ENCODE peak calls at places on chromosomes 2 and 18, in seven cellular contexts. One of them, this sample, is unnamed.

GRCh38 chr2:42045389-42045788 is 2.4 kb upstream of the PKDCC start:
- DNase-seq in T follicular helper cell: no peak
- DNase-seq in cardiac muscle cell: no peak
- DNase-seq in activated CD8-positive, alpha-beta T cell treated with anti-CD3 and anti-CD28 coated beads for 36 hours: no peak
- DNase-seq in stomach: no peak
- DNase-seq in iPS DF 19.7: no peak
- DNase-seq in C1 segment of cervical spinal cord: no peak
- DNase-seq in this sample: no peak

GRCh38 chr2:28626891-28627421 is 124.7 kb upstream of the PPP1CB start:
- DNase-seq in C1 segment of cervical spinal cord: no peak
- DNase-seq in iPS DF 19.7: no peak
- DNase-seq in T follicular helper cell: no peak
- DNase-seq in stomach: no peak
- DNase-seq in activated CD8-positive, alpha-beta T cell treated with anti-CD3 and anti-CD28 coated beads for 36 hours: no peak
- DNase-seq in cardiac muscle cell: peak
- DNase-seq in this sample: no peak

GRCh38 chr2:60446413-60447358 is 106.8 kb downstream of the BCL11A start:
- DNase-seq in iPS DF 19.7: no peak
- DNase-seq in stomach: no peak
- DNase-seq in activated CD8-positive, alpha-beta T cell treated with anti-CD3 and anti-CD28 coated beads for 36 hours: no peak
- DNase-seq in C1 segment of cervical spinal cord: no peak
- DNase-seq in cardiac muscle cell: no peak
- DNase-seq in T follicular helper cell: no peak
- DNase-seq in this sample: no peak

GRCh38 chr2:15092166-15092565 is 459.6 kb downstream of the LRATD1 start:
- DNase-seq in iPS DF 19.7: no peak
- DNase-seq in activated CD8-positive, alpha-beta T cell treated with anti-CD3 and anti-CD28 coated beads for 36 hours: no peak
- DNase-seq in T follicular helper cell: no peak
- DNase-seq in cardiac muscle cell: no peak
- DNase-seq in stomach: no peak
- DNase-seq in C1 segment of cervical spinal cord: no peak
- DNase-seq in this sample: no peak

GRCh38 chr2:130729311-130730299 is 735 bp downstream of the GPR148 start:
- DNase-seq in T follicular helper cell: no peak
- DNase-seq in stomach: no peak
- DNase-seq in cardiac muscle cell: no peak
- DNase-seq in C1 segment of cervical spinal cord: no peak
- DNase-seq in activated CD8-positive, alpha-beta T cell treated with anti-CD3 and anti-CD28 coated beads for 36 hours: no peak
- DNase-seq in iPS DF 19.7: no peak
- DNase-seq in this sample: peak

GRCh38 chr2:222424729-222425671 is 657 bp downstream of the SGPP2 start:
- DNase-seq in activated CD8-positive, alpha-beta T cell treated with anti-CD3 and anti-CD28 coated beads for 36 hours: peak
- DNase-seq in iPS DF 19.7: no peak
- DNase-seq in T follicular helper cell: peak
- DNase-seq in cardiac muscle cell: peak
- DNase-seq in C1 segment of cervical spinal cord: no peak
- DNase-seq in stomach: peak
- DNase-seq in this sample: peak

GRCh38 chr2:47339745-47340541 is 63.0 kb upstream of the MSH2 start:
- DNase-seq in iPS DF 19.7: no peak
- DNase-seq in cardiac muscle cell: peak
- DNase-seq in activated CD8-positive, alpha-beta T cell treated with anti-CD3 and anti-CD28 coated beads for 36 hours: peak
- DNase-seq in T follicular helper cell: no peak
- DNase-seq in stomach: peak
- DNase-seq in C1 segment of cervical spinal cord: no peak
- DNase-seq in this sample: no peak

GRCh38 chr2:3212984-3213383 is 164.6 kb downstream of the EIPR1 start:
- DNase-seq in activated CD8-positive, alpha-beta T cell treated with anti-CD3 and anti-CD28 coated beads for 36 hours: no peak
- DNase-seq in cardiac muscle cell: no peak
- DNase-seq in T follicular helper cell: no peak
- DNase-seq in stomach: no peak
- DNase-seq in iPS DF 19.7: no peak
- DNase-seq in C1 segment of cervical spinal cord: no peak
- DNase-seq in this sample: no peak

GRCh38 chr18:61931654-61932379 is 39.0 kb upstream of the RNF152 start:
- DNase-seq in activated CD8-positive, alpha-beta T cell treated with anti-CD3 and anti-CD28 coated beads for 36 hours: no peak
- DNase-seq in stomach: no peak
- DNase-seq in iPS DF 19.7: no peak
- DNase-seq in C1 segment of cervical spinal cord: no peak
- DNase-seq in cardiac muscle cell: no peak
- DNase-seq in T follicular helper cell: no peak
- DNase-seq in this sample: no peak

GRCh38 chr2:205654878-205655601 is 27.3 kb upstream of the NRP2 start:
- DNase-seq in cardiac muscle cell: peak
- DNase-seq in C1 segment of cervical spinal cord: no peak
- DNase-seq in activated CD8-positive, alpha-beta T cell treated with anti-CD3 and anti-CD28 coated beads for 36 hours: no peak
- DNase-seq in stomach: no peak
- DNase-seq in iPS DF 19.7: no peak
- DNase-seq in T follicular helper cell: no peak
- DNase-seq in this sample: no peak

GRCh38 chr2:180520206-180520605 is 460.2 kb upstream of the UBE2E3 start:
- DNase-seq in T follicular helper cell: no peak
- DNase-seq in C1 segment of cervical spinal cord: no peak
- DNase-seq in iPS DF 19.7: no peak
- DNase-seq in stomach: no peak
- DNase-seq in cardiac muscle cell: peak
- DNase-seq in activated CD8-positive, alpha-beta T cell treated with anti-CD3 and anti-CD28 coated beads for 36 hours: no peak
- DNase-seq in this sample: no peak

GRCh38 chr2:239068411-239068810 is 220.5 kb downstream of the TWIST2 start:
- DNase-seq in cardiac muscle cell: no peak
- DNase-seq in C1 segment of cervical spinal cord: no peak
- DNase-seq in activated CD8-positive, alpha-beta T cell treated with anti-CD3 and anti-CD28 coated beads for 36 hours: no peak
- DNase-seq in stomach: no peak
- DNase-seq in T follicular helper cell: no peak
- DNase-seq in iPS DF 19.7: no peak
- DNase-seq in this sample: no peak

GRCh38 chr2:64284751-64285150 is 140.5 kb upstream of the PELI1 start:
- DNase-seq in iPS DF 19.7: no peak
- DNase-seq in C1 segment of cervical spinal cord: peak
- DNase-seq in activated CD8-positive, alpha-beta T cell treated with anti-CD3 and anti-CD28 coated beads for 36 hours: no peak
- DNase-seq in T follicular helper cell: no peak
- DNase-seq in cardiac muscle cell: no peak
- DNase-seq in stomach: no peak
- DNase-seq in this sample: peak

GRCh38 chr18:477565-477964 is 22.9 kb downstream of the COLEC12 start:
- DNase-seq in stomach: peak
- DNase-seq in cardiac muscle cell: no peak
- DNase-seq in T follicular helper cell: no peak
- DNase-seq in iPS DF 19.7: no peak
- DNase-seq in C1 segment of cervical spinal cord: no peak
- DNase-seq in activated CD8-positive, alpha-beta T cell treated with anti-CD3 and anti-CD28 coated beads for 36 hours: peak
- DNase-seq in this sample: no peak

GRCh38 chr2:123468071-123468470 is 557.0 kb upstream of the CNTNAP5 start:
- DNase-seq in iPS DF 19.7: no peak
- DNase-seq in stomach: no peak
- DNase-seq in cardiac muscle cell: peak
- DNase-seq in activated CD8-positive, alpha-beta T cell treated with anti-CD3 and anti-CD28 coated beads for 36 hours: no peak
- DNase-seq in C1 segment of cervical spinal cord: no peak
- DNase-seq in T follicular helper cell: no peak
- DNase-seq in this sample: no peak

GRCh38 chr2:121649402-121649651 is at the start of gene CLASP1:
- DNase-seq in cardiac muscle cell: peak
- DNase-seq in C1 segment of cervical spinal cord: no peak
- DNase-seq in stomach: peak
- DNase-seq in T follicular helper cell: peak
- DNase-seq in activated CD8-positive, alpha-beta T cell treated with anti-CD3 and anti-CD28 coated beads for 36 hours: peak
- DNase-seq in iPS DF 19.7: peak
- DNase-seq in this sample: peak

GRCh38 chr2:236663267-236663666 is 93.6 kb downstream of the ACKR3 start:
- DNase-seq in cardiac muscle cell: peak
- DNase-seq in iPS DF 19.7: no peak
- DNase-seq in C1 segment of cervical spinal cord: no peak
- DNase-seq in stomach: no peak
- DNase-seq in activated CD8-positive, alpha-beta T cell treated with anti-CD3 and anti-CD28 coated beads for 36 hours: no peak
- DNase-seq in T follicular helper cell: no peak
- DNase-seq in this sample: no peak

GRCh38 chr2:130313812-130314334 is 28.8 kb upstream of the IMP4 start:
- DNase-seq in C1 segment of cervical spinal cord: no peak
- DNase-seq in T follicular helper cell: no peak
- DNase-seq in stomach: no peak
- DNase-seq in cardiac muscle cell: no peak
- DNase-seq in iPS DF 19.7: no peak
- DNase-seq in activated CD8-positive, alpha-beta T cell treated with anti-CD3 and anti-CD28 coated beads for 36 hours: no peak
- DNase-seq in this sample: no peak

GRCh38 chr2:26631815-26632214 is 9.4 kb downstream of the CIB4 start:
- DNase-seq in cardiac muscle cell: no peak
- DNase-seq in activated CD8-positive, alpha-beta T cell treated with anti-CD3 and anti-CD28 coated beads for 36 hours: no peak
- DNase-seq in stomach: no peak
- DNase-seq in C1 segment of cervical spinal cord: no peak
- DNase-seq in T follicular helper cell: no peak
- DNase-seq in iPS DF 19.7: no peak
- DNase-seq in this sample: peak